ENCODE peak calls at places on chromosomes 12 and 14, in four cellular contexts. X is cardiac muscle cell, C is choroid plexus epithelial cell, A is mesendoderm. D is an unnamed sample.

GRCh38 chr14:100882991-100883788 is 20.3 kb downstream of the RTL1 start:
- DNase-seq in C (no peak), A (no peak), X (no peak), D (no peak)

GRCh38 chr12:72025524-72025923 is 86.9 kb downstream of the TPH2 start:
- DNase-seq in X (no peak), A (no peak), C (no peak), D (no peak)

GRCh38 chr12:92654929-92655328 is 47.9 kb upstream of the PLEKHG7 start:
- DNase-seq in A (no peak), C (no peak), X (peak), D (no peak)

GRCh38 chr12:113260636-113261300 is 39.5 kb downstream of the TPCN1 start:
- DNase-seq in A (no peak), C (no peak), X (no peak), D (no peak)

GRCh38 chr12:94807951-94808350 is 157.6 kb upstream of the TMCC3 start:
- DNase-seq in X (no peak), C (no peak), A (no peak), D (no peak)

GRCh38 chr12:101501410-101502045 is 26.4 kb downstream of the SPIC start:
- DNase-seq in X (peak), A (no peak), C (peak), D (no peak)

GRCh38 chr14:105930572-105930971 is 404.2 kb downstream of the TMEM121 start:
- DNase-seq in C (no peak), A (no peak), X (no peak), D (no peak)

GRCh38 chr12:106301611-106302321 is 767 bp upstream of the TCP11L2 start:
- DNase-seq in A (peak), X (peak), C (peak), D (no peak)

GRCh38 chr12:43540474-43540873 is 11.5 kb downstream of the ADAMTS20 start:
- DNase-seq in X (no peak), A (no peak), C (no peak), D (no peak)

GRCh38 chr12:91978143-91978542 is 167.5 kb downstream of the BTG1 start:
- DNase-seq in A (no peak), C (peak), X (no peak), D (no peak)

GRCh38 chr14:101221549-101222160 is 318.1 kb upstream of the RTL1 start:
- DNase-seq in C (no peak), X (no peak), A (no peak), D (no peak)

GRCh38 chr12:108641446-108642268 is 8.0 kb upstream of the SELPLG start:
- DNase-seq in A (no peak), X (no peak), C (no peak), D (no peak)

GRCh38 chr12:34404377-34405285 is 382.3 kb downstream of the ALG10 start:
- DNase-seq in X (no peak), C (no peak), A (no peak), D (no peak)

DNA sequence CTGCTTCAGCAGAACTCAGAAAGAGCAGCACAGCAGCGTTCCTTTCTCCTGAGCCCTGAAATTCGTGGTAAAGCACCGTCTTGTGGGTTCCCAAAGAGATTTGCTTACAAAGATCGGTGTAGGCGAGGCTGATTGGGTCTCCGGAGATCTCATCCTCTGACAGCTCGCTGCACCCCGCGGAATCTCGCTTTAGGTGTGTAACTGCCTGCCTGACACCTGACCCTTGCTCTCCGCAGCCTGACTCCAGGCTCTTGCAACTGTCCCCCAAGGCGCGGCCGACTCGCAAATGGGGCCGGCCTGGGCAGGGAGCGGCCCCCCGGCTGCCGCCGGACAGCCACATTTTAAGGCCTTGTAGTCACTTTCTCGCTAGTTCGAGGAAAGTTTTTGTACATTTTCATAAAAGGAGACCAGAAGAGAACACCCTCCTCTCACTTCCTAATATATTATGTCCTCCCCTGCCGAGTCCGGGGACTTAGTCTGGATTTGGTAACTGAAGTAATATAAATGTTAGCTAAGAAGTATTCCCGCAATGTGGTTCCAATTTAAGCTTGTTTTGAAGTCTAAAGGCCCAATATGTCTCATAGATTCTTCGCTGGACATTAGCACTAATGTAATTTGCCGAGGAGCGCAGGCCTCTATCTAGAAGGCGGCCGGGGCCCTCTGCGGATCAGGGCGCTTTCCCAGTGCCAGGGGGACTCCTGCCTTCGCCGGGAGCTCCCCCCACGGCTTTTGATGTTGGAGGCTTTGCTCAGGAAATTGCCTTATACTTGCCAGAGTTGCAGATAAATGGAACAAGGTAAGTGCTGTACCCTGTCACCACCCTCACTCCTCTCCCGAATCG is 177.3 kb upstream of the CDKN3 start:
- DNase-seq in C (no peak), A (peak), X (no peak), D (no peak)
- H3K4me3 ChIP-seq in C (peak), A (no peak), X (peak), D (peak)

GRCh38 chr14:88040141-88040540 is 35.2 kb downstream of the GPR65 start:
- DNase-seq in A (no peak), C (no peak), X (no peak), D (no peak)
- H3K4me3 ChIP-seq in A (no peak), C (no peak), X (no peak), D (no peak)

DNA sequence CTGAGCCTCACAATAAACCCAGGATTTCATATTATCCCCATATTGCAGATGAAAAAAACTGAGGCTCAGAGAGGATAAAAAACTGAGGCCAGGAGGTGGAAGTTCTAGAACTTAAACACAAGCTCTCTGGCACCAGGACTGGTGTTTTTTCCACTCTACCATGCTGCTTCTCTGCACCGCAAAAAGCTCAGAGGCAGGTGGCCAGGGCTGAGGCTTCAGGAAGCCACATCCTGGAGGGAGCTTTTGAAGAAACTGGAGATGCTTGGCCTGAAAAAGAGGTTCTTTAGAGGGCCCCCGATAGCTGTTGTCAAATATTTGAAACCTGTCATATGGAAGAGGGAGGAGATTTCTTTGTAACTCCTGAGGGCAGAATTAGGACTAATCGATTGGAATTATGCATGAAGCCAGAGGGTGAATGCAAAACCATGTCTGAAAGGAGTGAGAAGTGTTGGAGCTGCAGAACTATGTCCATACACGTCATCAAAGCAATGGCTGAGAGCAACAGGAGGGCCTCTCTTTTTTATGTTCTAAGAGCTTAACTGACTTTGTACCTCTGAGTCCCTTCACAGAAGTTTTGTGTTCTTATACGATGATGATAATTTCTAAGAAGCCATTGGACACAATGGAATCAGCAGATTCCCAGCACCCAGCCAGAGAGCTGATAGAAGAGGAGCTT is 448.6 kb downstream of the FUT8 start:
- DNase-seq in X (no peak), A (no peak), C (no peak), D (no peak)
- H3K4me3 ChIP-seq in X (no peak), A (no peak), C (no peak), D (no peak)

DNA sequence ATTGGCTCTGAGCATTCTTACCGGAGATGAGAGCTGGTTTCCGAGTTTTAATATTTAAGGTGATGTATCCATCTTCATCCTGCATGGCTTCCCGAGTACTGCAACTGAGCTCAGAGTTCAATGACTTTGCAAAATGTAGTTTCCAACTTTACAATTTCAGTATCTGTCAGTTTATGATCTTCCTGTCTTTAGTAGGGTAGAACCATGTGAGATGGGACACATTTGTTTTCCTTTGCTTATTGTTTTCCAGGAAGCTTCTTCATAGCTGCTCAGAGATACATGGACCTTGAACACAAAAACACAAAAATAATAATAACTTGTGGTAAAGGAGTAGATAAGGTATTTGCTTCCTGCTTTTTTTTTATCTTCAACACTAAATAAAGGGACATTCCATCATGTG is at the start of gene CLEC1B:
- DNase-seq in A (no peak), C (no peak), X (no peak), D (no peak)
- H3K4me3 ChIP-seq in A (no peak), C (no peak), X (no peak), D (no peak)

GRCh38 chr14:28759658-28760313 is 6.8 kb upstream of the FOXG1 start:
- DNase-seq in A (peak), C (no peak), X (no peak), D (no peak)
- H3K4me3 ChIP-seq in A (no peak), C (no peak), X (peak), D (peak)

DNA sequence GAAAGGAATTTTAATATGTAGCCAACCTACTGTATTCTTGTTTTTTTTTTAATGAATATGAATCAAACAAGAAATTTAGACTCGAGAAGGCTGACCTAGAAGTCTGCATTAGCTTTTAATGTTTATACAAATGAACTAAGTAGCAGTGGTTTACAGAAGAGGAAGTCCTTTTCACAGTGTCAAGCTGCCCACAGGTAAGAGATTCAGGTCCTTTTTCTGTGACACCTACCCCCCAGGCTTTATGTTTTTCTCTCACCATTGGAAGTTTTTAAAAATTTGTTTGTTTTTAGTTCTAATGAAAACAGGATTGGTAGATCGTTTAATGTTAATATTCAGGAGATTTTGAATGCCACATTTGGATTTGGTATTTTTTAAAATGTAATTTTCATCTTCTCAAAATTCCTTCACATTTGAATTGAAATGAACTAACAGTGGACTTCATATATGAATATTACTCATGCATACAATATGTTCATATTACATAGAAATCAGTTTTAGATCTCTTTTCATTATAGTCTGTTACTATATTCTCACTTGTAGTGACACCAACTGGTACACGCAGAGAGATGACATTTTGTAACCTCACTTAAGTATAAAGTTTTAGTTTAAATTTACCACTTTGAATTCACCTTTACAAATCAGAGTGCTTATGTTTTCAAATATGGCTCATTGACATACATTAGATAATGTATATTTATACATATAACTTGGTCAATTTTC is 29.7 kb downstream of the ATF7IP start:
- DNase-seq in X (no peak), A (no peak), C (no peak), D (no peak)
- H3K4me3 ChIP-seq in X (peak), A (no peak), C (no peak), D (no peak)

DNA sequence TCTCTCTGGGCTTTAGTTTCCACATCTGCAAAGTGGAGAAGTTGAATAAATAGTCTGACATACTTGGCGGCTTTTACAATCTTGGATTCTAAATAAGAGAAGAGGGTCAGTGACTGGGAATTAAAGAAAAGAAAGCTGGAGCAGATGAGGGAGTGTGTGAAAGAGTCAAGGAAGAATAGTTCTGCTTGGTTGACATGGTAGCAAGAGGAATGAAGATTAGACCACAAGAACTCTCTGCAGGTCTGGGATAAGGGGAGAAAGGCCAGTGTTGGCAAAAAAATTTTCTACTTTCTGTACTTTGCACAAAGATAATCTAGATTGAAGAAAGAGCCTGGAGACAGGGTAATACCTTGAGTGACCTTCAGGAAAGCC is 5.9 kb downstream of the ITGB7 start:
- DNase-seq in A (no peak), X (peak), C (peak), D (no peak)
- H3K4me3 ChIP-seq in A (no peak), X (no peak), C (no peak), D (no peak)

GRCh38 chr14:91100086-91100485 is 13.8 kb upstream of the DGLUCY start:
- DNase-seq in C (no peak), X (no peak), A (no peak), D (no peak)
- H3K4me3 ChIP-seq in C (no peak), X (no peak), A (no peak), D (no peak)

GRCh38 chr12:13194462-13195110 is 1.9 kb upstream of the EMP1 start:
- DNase-seq in C (peak), X (no peak), A (peak), D (no peak)

GRCh38 chr12:13197526-13198141 is 1.1 kb downstream of the EMP1 start:
- DNase-seq in X (peak), C (no peak), A (no peak), D (no peak)

GRCh38 chr12:13195244-13195643 is 1.3 kb upstream of the EMP1 start:
- DNase-seq in X (no peak), C (no peak), A (no peak), D (no peak)

GRCh38 chr12:13195848-13196301 is 651 bp upstream of the EMP1 start:
- DNase-seq in C (peak), X (peak), A (peak), D (no peak)

DNA sequence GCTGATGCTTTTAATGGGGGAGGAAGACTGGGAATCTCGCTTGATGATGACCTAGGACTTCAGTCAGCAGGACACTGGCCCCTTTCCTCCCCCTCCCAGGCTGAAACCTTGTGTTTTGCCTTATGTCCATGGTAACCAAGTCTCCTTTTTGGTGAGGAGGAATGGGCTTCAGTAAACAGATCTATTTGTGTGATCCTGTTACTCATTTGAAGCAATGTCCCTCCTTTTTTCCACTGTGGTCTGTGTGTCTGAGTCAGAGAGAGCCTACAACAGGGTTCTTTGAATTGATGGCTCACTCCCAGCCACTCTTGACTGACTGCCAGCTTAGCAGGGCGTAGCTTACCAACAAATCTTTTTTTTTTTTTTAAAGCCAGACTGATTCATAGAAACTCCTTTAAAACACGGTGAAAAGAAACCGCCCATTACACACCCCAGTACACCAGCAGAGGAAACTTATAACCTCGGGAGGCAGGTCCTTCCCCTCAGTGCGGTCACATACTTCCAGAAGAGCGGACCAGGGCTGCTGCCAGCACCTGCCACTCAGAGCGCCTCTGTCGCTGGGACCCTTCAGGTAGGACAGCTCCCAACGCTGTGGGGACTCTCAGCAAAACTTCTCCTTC is at the start of gene EMP1:
- DNase-seq in X (peak), C (peak), A (peak), D (peak)
- H3K4me3 ChIP-seq in X (no peak), C (peak), A (no peak), D (peak)